ENCODE peak calls at places on chromosomes 12 and 14, in eight cellular contexts. E is head of caudate nucleus; U is fibroblast of pulmonary artery; R is heart right ventricle; P is substantia nigra; T is activated CD4-positive, alpha-beta T cell treated with anti-CD3 and anti-CD28 coated beads, Interleukin-2, amount 10 ng/mL, durations not matched to agents 7 days and 5 days; V is T-cell; O is GM12892. N is an unnamed sample.

GRCh38 chr12:119512772-119513497 is 80.6 kb upstream of the TMEM233 start:
- DNase-seq in E (no peak), U (peak; percentile 19), R (peak; percentile 15), P (no peak), T (peak; percentile 8), V (no peak), O (no peak), N (no peak)

GRCh38 chr14:68363841-68364711 is 428.8 kb downstream of the ZFP36L1 start:
- DNase-seq in E (peak; percentile 81), U (peak; percentile 61), R (peak; percentile 41), P (peak; percentile 39), T (no peak), V (no peak), O (no peak), N (no peak)

GRCh38 chr14:104290756-104291122 is 152.4 kb downstream of the KIF26A start:
- DNase-seq in E (no peak), U (no peak), R (no peak), P (no peak), T (no peak), V (no peak), O (no peak), N (no peak)

GRCh38 chr12:42213023-42213422 is 25.0 kb downstream of the YAF2 start:
- DNase-seq in E (no peak), U (peak; percentile 20), R (peak; percentile 18), P (no peak), T (no peak), V (no peak), O (no peak), N (no peak)

GRCh38 chr12:68121143-68121542 is 38.4 kb downstream of the IFNG start:
- DNase-seq in E (no peak), U (no peak), R (no peak), P (no peak), T (no peak), V (no peak), O (no peak), N (no peak)

GRCh38 chr12:95462551-95462950 is 11.4 kb upstream of the METAP2 start:
- DNase-seq in E (no peak), U (no peak), R (no peak), P (no peak), T (no peak), V (no peak), O (no peak), N (no peak)

GRCh38 chr14:89407856-89408255 is 9.2 kb downstream of the FOXN3 start:
- DNase-seq in E (no peak), U (peak; percentile 35), R (no peak), P (no peak), T (no peak), V (no peak), O (no peak), N (no peak)

GRCh38 chr12:100927825-100928224 is 133.2 kb downstream of the ANO4 start:
- DNase-seq in E (no peak), U (peak; percentile 21), R (no peak), P (no peak), T (no peak), V (no peak), O (no peak), N (no peak)

GRCh38 chr14:96592591-96593388 is 90.6 kb downstream of the PAPOLA start:
- DNase-seq in E (peak; percentile 86), U (peak; percentile 37), R (no peak), P (no peak), T (peak; percentile 69), V (peak; percentile 49), O (peak; percentile 84), N (peak; percentile 67)

N was measured in GM18507.